ENCODE peak calls at places on chromosomes 12 and 14, in four cellular contexts. M is activated T-helper 9 cell treated with anti-CD3 and anti-CD28 coated beads, Interleukin-2, amount 50 U/mL, for 16 hours; L is activated naive CD4-positive, alpha-beta T cell treated with anti-CD3 and anti-CD28 coated beads, Interleukin-2, amount 10 ng/mL, durations not matched to agents 7 days and 5 days; T is endothelial cell. C is an unnamed sample.

GRCh38 chr12:31585271-31585670 is 5.7 kb downstream of the DENND5B start:
- DNase-seq in M (no peak), L (no peak), T (no peak), C (no peak)

GRCh38 chr12:114916124-114916523 is 232.1 kb upstream of the TBX3 start:
- DNase-seq in M (no peak), L (no peak), T (no peak), C (no peak)

GRCh38 chr14:101371691-101372493 is 189.4 kb upstream of the DIO3 start:
- DNase-seq in M (no peak), L (no peak), T (no peak), C (no peak)

GRCh38 chr12:38543151-38543550 is 226.6 kb downstream of the ALG10B start:
- DNase-seq in M (no peak), L (no peak), T (no peak), C (no peak)

GRCh38 chr14:102184678-102185040 is 45.0 kb downstream of the WDR20 start:
- DNase-seq in M (no peak), L (no peak), T (no peak), C (no peak)

GRCh38 chr12:94689002-94689645 is 38.8 kb upstream of the TMCC3 start:
- DNase-seq in M (no peak), L (no peak), T (no peak), C (no peak)

GRCh38 chr12:87266305-87266704 is 762.9 kb downstream of the C12orf50 start:
- DNase-seq in M (no peak), L (no peak), T (no peak), C (no peak)

GRCh38 chr14:78399316-78399889 is 229.2 kb downstream of the NRXN3 start:
- DNase-seq in M (no peak), L (peak; percentile 44), T (peak; percentile 61), C (peak; percentile 39)

GRCh38 chr12:12909995-12910391 is 18.6 kb downstream of the GPRC5A start:
- DNase-seq in M (no peak), L (no peak), T (no peak), C (no peak)

GRCh38 chr14:61837336-61838229 is 75.4 kb downstream of the SNAPC1 start:
- DNase-seq in M (peak; percentile 51), L (peak; percentile 84), T (peak; percentile 81), C (peak; percentile 85)

GRCh38 chr12:129772463-129773169 is 131.2 kb downstream of the TMEM132D start:
- DNase-seq in M (no peak), L (no peak), T (no peak), C (no peak)

GRCh38 chr14:35386673-35387125 is 17.9 kb downstream of the NFKBIA start:
- DNase-seq in M (no peak), L (no peak), T (no peak), C (no peak)

GRCh38 chr14:21714318-21714929 is 40.8 kb upstream of the OR4E1 start:
- DNase-seq in M (no peak), L (peak; percentile 24), T (no peak), C (no peak)

GRCh38 chr12:64461634-64462414 is 9.9 kb downstream of the TBK1 start:
- DNase-seq in M (no peak), L (no peak), T (no peak), C (no peak)

GRCh38 chr14:49187799-49188198 is 398.4 kb downstream of the RPS29 start:
- DNase-seq in M (no peak), L (no peak), T (no peak), C (no peak)

C was measured in erythroblast.